ENCODE peak calls at places on chromosomes 3 and 15, in five cellular contexts. One of them, this sample, is unnamed.

GRCh38 chr15:73873889-73874511 is 636 bp downstream of the TBC1D21 start:
- DNase-seq in tibial artery: peak; percentile 52
- DNase-seq in brain microvascular endothelial cell: peak; percentile 59
- DNase-seq in A549: peak; percentile 47
- DNase-seq in left lung: no peak
- DNase-seq in this sample: no peak

GRCh38 chr3:78516937-78517336 is 1250.9 kb downstream of the ROBO1 start:
- DNase-seq in tibial artery: no peak
- DNase-seq in brain microvascular endothelial cell: no peak
- DNase-seq in A549: no peak
- DNase-seq in left lung: no peak
- DNase-seq in this sample: no peak

GRCh38 chr3:11154953-11155325 is 646 bp downstream of the HRH1 start:
- DNase-seq in tibial artery: peak; percentile 64
- DNase-seq in brain microvascular endothelial cell: no peak
- DNase-seq in A549: no peak
- DNase-seq in left lung: no peak
- DNase-seq in this sample: no peak

GRCh38 chr3:56702487-56703315 is 19.6 kb upstream of the TASOR start:
- DNase-seq in tibial artery: no peak
- DNase-seq in brain microvascular endothelial cell: peak; percentile 72
- DNase-seq in A549: peak; percentile 64
- DNase-seq in left lung: no peak
- DNase-seq in this sample: no peak

GRCh38 chr3:51682079-51682478 is 11.0 kb downstream of the TEX264 start:
- DNase-seq in tibial artery: no peak
- DNase-seq in brain microvascular endothelial cell: peak; percentile 87
- DNase-seq in A549: peak; percentile 81
- DNase-seq in left lung: no peak
- DNase-seq in this sample: peak; percentile 64

GRCh38 chr3:27643355-27643754 is 78.8 kb downstream of the EOMES start:
- DNase-seq in tibial artery: no peak
- DNase-seq in brain microvascular endothelial cell: no peak
- DNase-seq in A549: no peak
- DNase-seq in left lung: no peak
- DNase-seq in this sample: no peak

GRCh38 chr3:149763565-149763964 is 11.3 kb upstream of the COMMD2 start:
- DNase-seq in tibial artery: no peak
- DNase-seq in brain microvascular endothelial cell: no peak
- DNase-seq in A549: peak; percentile 10
- DNase-seq in left lung: no peak
- DNase-seq in this sample: no peak

GRCh38 chr15:73586006-73586654 is 47.1 kb downstream of the NPTN start:
- DNase-seq in tibial artery: no peak
- DNase-seq in brain microvascular endothelial cell: no peak
- DNase-seq in A549: no peak
- DNase-seq in left lung: no peak
- DNase-seq in this sample: no peak

GRCh38 chr15:85289677-85290365 is 90.6 kb upstream of the AKAP13 start:
- DNase-seq in tibial artery: no peak
- DNase-seq in brain microvascular endothelial cell: peak; percentile 34
- DNase-seq in A549: peak; percentile 71
- DNase-seq in left lung: no peak
- DNase-seq in this sample: no peak

GRCh38 chr3:188839187-188839695 is 332.5 kb upstream of the TPRG1 start:
- DNase-seq in tibial artery: no peak
- DNase-seq in brain microvascular endothelial cell: no peak
- DNase-seq in A549: peak; percentile 68
- DNase-seq in left lung: no peak
- DNase-seq in this sample: no peak

GRCh38 chr3:106508331-106508893 is 639.6 kb upstream of the CBLB start:
- DNase-seq in tibial artery: no peak
- DNase-seq in brain microvascular endothelial cell: no peak
- DNase-seq in A549: no peak
- DNase-seq in left lung: no peak
- DNase-seq in this sample: no peak

GRCh38 chr3:50445919-50446318 is 57.5 kb downstream of the CACNA2D2 start:
- DNase-seq in tibial artery: no peak
- DNase-seq in brain microvascular endothelial cell: no peak
- DNase-seq in A549: peak; percentile 9
- DNase-seq in left lung: peak; percentile 85
- DNase-seq in this sample: no peak

GRCh38 chr3:11642455-11643162 is 1.1 kb downstream of the VGLL4 start:
- DNase-seq in tibial artery: peak; percentile 89
- DNase-seq in brain microvascular endothelial cell: peak; percentile 70
- DNase-seq in A549: peak; percentile 73
- DNase-seq in left lung: peak; percentile 93
- DNase-seq in this sample: peak; percentile 68

GRCh38 chr15:82580713-82581112 is 40.5 kb upstream of the RPS17 start:
- DNase-seq in tibial artery: no peak
- DNase-seq in brain microvascular endothelial cell: no peak
- DNase-seq in A549: no peak
- DNase-seq in left lung: no peak
- DNase-seq in this sample: no peak

GRCh38 chr15:82587805-82588204 is 47.5 kb upstream of the RPS17 start:
- DNase-seq in tibial artery: no peak
- DNase-seq in brain microvascular endothelial cell: no peak
- DNase-seq in A549: no peak
- DNase-seq in left lung: no peak
- DNase-seq in this sample: no peak

DNA sequence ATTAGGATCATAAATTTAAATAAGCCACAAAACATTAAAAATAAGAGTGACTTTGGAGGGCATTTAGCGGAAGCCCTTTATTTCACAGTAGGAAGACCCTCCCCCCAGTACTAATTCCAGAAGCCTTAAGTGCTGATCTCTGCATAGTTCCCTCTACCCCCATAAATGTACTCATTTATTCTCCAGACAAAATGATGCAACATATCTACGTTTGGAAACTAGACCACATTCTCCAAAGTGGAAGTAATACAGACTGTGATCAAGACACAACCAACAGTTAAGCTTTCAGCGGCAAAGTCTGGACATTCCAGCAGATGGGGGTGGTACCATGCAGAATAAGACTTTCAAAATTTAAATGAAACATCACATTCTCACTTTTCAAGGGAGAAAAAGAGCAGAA is 44.8 kb upstream of the RPS17 start:
- DNase-seq in tibial artery: no peak
- DNase-seq in brain microvascular endothelial cell: peak; percentile 14
- DNase-seq in A549: no peak
- DNase-seq in left lung: no peak
- DNase-seq in this sample: no peak
- TF ChIP-seq CTCF in tibial artery: no peak
- TF ChIP-seq CTCF in brain microvascular endothelial cell: peak; percentile 45
- TF ChIP-seq CTCF in A549: no peak
- TF ChIP-seq CTCF in left lung: no peak
- TF ChIP-seq CTCF in this sample: no peak

GRCh38 chr15:80619677-80620076 is 75.4 kb upstream of the ABHD17C start:
- DNase-seq in tibial artery: no peak
- DNase-seq in brain microvascular endothelial cell: no peak
- DNase-seq in A549: no peak
- DNase-seq in left lung: no peak
- DNase-seq in this sample: no peak
- TF ChIP-seq CTCF in tibial artery: peak; percentile 18
- TF ChIP-seq CTCF in brain microvascular endothelial cell: peak; percentile 39
- TF ChIP-seq CTCF in A549: no peak
- TF ChIP-seq CTCF in left lung: peak; percentile 21
- TF ChIP-seq CTCF in this sample: no peak

GRCh38 chr3:38366082-38366481 is 19.5 kb downstream of the XYLB start:
- DNase-seq in tibial artery: no peak
- DNase-seq in brain microvascular endothelial cell: no peak
- DNase-seq in A549: no peak
- DNase-seq in left lung: no peak
- DNase-seq in this sample: no peak

GRCh38 chr3:38370149-38370548 is 23.6 kb downstream of the XYLB start:
- DNase-seq in tibial artery: no peak
- DNase-seq in brain microvascular endothelial cell: no peak
- DNase-seq in A549: no peak
- DNase-seq in left lung: no peak
- DNase-seq in this sample: no peak

GRCh38 chr3:38369186-38369585 is 22.6 kb downstream of the XYLB start:
- DNase-seq in tibial artery: no peak
- DNase-seq in brain microvascular endothelial cell: no peak
- DNase-seq in A549: no peak
- DNase-seq in left lung: no peak
- DNase-seq in this sample: no peak

GRCh38 chr3:38367709-38368108 is 21.1 kb downstream of the XYLB start:
- DNase-seq in tibial artery: no peak
- DNase-seq in brain microvascular endothelial cell: no peak
- DNase-seq in A549: no peak
- DNase-seq in left lung: no peak
- DNase-seq in this sample: no peak

GRCh38 chr3:38368238-38368637 is 21.7 kb downstream of the XYLB start:
- DNase-seq in tibial artery: no peak
- DNase-seq in brain microvascular endothelial cell: no peak
- DNase-seq in A549: no peak
- DNase-seq in left lung: no peak
- DNase-seq in this sample: no peak
- TF ChIP-seq CTCF in tibial artery: no peak
- TF ChIP-seq CTCF in brain microvascular endothelial cell: peak; percentile 31
- TF ChIP-seq CTCF in A549: peak; percentile 10
- TF ChIP-seq CTCF in left lung: no peak
- TF ChIP-seq CTCF in this sample: no peak

DNA sequence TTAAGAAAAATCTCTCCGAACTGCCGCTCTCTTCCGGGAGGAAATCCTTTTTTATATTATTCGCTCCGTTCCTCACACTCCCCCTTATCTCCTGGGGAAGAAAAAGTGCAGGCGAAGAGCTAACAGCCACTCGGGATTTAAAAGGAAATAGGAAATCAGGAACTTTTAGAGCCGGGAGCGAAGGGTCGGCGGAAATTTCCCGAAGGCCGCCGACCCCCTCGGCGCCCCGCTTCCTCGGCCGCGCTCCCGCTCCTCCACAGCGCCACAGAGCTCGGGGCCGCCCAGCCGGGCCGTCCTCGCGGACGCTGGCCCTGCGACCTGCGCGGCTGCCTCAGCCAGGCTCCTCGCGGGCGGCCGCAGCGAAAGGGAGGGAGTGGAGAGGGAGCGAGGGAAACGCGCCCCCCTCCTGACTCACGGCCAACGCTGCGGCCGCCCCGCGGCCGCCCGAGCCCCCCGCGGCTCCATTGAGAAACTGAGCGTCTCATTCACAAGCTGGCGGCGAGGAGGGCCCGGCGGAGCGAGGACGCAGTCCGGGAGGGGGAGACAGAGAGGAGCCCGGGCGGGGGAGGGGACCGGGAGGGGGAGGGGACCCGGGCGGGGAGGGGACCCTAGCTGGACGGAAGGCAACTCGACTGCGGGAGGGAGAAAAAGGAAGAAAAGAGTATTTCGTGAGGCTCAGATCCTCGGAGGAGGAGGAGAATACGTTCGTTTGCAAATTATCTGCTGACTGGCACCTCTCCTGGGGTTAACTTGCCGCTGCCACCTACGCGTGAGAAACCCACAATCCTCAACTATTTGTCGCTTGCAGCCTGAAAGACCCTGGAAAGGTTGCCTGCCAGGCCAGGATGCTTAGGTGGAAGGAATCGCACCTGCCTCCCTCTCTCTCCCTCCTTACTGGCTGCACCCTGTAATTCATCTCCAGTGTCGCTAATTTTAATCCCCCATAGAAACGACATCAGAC is at the start of gene PTPN9:
- DNase-seq in tibial artery: peak; percentile 88
- DNase-seq in brain microvascular endothelial cell: peak; percentile 72
- DNase-seq in A549: peak; percentile 82
- DNase-seq in left lung: peak; percentile 93
- DNase-seq in this sample: peak; percentile 52
- TF ChIP-seq CTCF in tibial artery: peak; percentile 66
- TF ChIP-seq CTCF in brain microvascular endothelial cell: peak; percentile 60
- TF ChIP-seq CTCF in A549: peak; percentile 65
- TF ChIP-seq CTCF in left lung: peak; percentile 27
- TF ChIP-seq CTCF in this sample: peak; percentile 46

GRCh38 chr3:130699765-130700164 is 46.9 kb downstream of the PIK3R4 start:
- DNase-seq in tibial artery: no peak
- DNase-seq in brain microvascular endothelial cell: peak; percentile 14
- DNase-seq in A549: peak; percentile 27
- DNase-seq in left lung: no peak
- DNase-seq in this sample: no peak
- TF ChIP-seq CTCF in tibial artery: peak; percentile 17
- TF ChIP-seq CTCF in brain microvascular endothelial cell: peak; percentile 48
- TF ChIP-seq CTCF in A549: peak; percentile 43
- TF ChIP-seq CTCF in left lung: no peak
- TF ChIP-seq CTCF in this sample: peak; percentile 38

GRCh38 chr15:96070636-96071035 is 259.9 kb upstream of the NR2F2 start:
- DNase-seq in tibial artery: no peak
- DNase-seq in brain microvascular endothelial cell: peak; percentile 37
- DNase-seq in A549: peak; percentile 35
- DNase-seq in left lung: no peak
- DNase-seq in this sample: no peak

GRCh38 chr15:96076350-96076749 is 254.2 kb upstream of the NR2F2 start:
- DNase-seq in tibial artery: no peak
- DNase-seq in brain microvascular endothelial cell: no peak
- DNase-seq in A549: no peak
- DNase-seq in left lung: no peak
- DNase-seq in this sample: no peak

GRCh38 chr15:96075895-96076294 is 254.6 kb upstream of the NR2F2 start:
- DNase-seq in tibial artery: no peak
- DNase-seq in brain microvascular endothelial cell: no peak
- DNase-seq in A549: no peak
- DNase-seq in left lung: no peak
- DNase-seq in this sample: no peak

GRCh38 chr15:96073908-96074307 is 256.6 kb upstream of the NR2F2 start:
- DNase-seq in tibial artery: no peak
- DNase-seq in brain microvascular endothelial cell: no peak
- DNase-seq in A549: no peak
- DNase-seq in left lung: no peak
- DNase-seq in this sample: no peak

GRCh38 chr15:96072821-96073220 is 257.7 kb upstream of the NR2F2 start:
- DNase-seq in tibial artery: no peak
- DNase-seq in brain microvascular endothelial cell: no peak
- DNase-seq in A549: peak; percentile 19
- DNase-seq in left lung: no peak
- DNase-seq in this sample: no peak
- TF ChIP-seq CTCF in tibial artery: no peak
- TF ChIP-seq CTCF in brain microvascular endothelial cell: no peak
- TF ChIP-seq CTCF in A549: no peak
- TF ChIP-seq CTCF in left lung: no peak
- TF ChIP-seq CTCF in this sample: no peak

DNA sequence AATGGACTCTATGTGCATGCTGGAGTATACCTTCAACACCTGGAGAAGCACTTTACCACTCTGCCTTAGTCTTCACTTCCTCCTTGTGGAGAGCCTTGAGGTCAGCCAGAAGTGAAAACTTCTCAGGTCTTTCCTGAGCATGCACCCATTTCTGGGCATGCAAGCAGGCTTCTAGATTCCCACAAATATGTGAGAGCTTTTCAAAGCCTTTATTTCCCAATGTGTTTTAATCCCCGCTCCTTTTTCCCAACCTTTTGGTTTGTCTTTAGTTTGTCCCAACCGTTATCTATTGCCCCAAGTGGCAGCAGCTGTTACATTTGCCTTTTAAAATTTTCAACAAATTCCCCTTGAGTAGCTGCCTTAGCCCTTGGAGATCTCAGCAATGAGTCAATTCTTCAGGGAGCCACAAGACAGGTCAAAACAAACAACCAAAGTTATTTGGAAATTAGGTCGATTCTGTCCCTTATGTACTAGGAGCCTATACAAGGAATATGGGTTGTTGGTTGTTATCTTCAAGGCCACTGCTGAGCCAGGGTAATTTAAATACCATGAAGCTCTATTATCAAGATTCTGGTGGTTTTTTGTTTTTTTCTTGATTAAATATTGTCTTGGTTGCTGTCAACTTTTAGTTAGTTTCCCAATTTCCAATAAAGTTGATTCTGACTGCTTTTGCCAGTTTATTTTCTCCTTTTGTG is 44.4 kb downstream of the LSM3 start:
- DNase-seq in tibial artery: no peak
- DNase-seq in brain microvascular endothelial cell: no peak
- DNase-seq in A549: no peak
- DNase-seq in left lung: no peak
- DNase-seq in this sample: no peak
- TF ChIP-seq CTCF in tibial artery: no peak
- TF ChIP-seq CTCF in brain microvascular endothelial cell: no peak
- TF ChIP-seq CTCF in A549: no peak
- TF ChIP-seq CTCF in left lung: no peak
- TF ChIP-seq CTCF in this sample: no peak